ENCODE peak calls at places on chromosome X, in seven cellular contexts. H is NCI-H460; N is hypothalamus; Y is frontal cortex; P is NB4; A is NCI-H345; R is activated CD8-positive, alpha-beta memory T cell treated with anti-CD3 and anti-CD28 coated beads for 1 hour. I is an unnamed sample.

GRCh38 chrX:56975611-56976010 is 19.7 kb downstream of the SPIN3 start:
- DNase-seq in H (no peak), N (no peak), Y (no peak), P (no peak), A (peak), R (no peak), I (no peak)

GRCh38 chrX:69124108-69124507 is 41.1 kb downstream of the PJA1 start:
- DNase-seq in H (no peak), N (no peak), Y (no peak), P (no peak), A (no peak), R (no peak), I (no peak)

GRCh38 chrX:17374619-17375360 is at the start of gene NHS:
- DNase-seq in H (peak), N (peak), Y (peak), P (no peak), A (peak), R (no peak), I (peak)

GRCh38 chrX:17859609-17860178 is 1.4 kb downstream of the RAI2 start:
- DNase-seq in H (no peak), N (peak), Y (no peak), P (no peak), A (peak), R (no peak), I (no peak)

GRCh38 chrX:42694260-42694815 is 83.6 kb downstream of the PPP1R2C start:
- DNase-seq in H (no peak), N (no peak), Y (no peak), P (no peak), A (no peak), R (no peak), I (no peak)

GRCh38 chrX:123357941-123358340 is 173.9 kb downstream of the GRIA3 start:
- DNase-seq in H (no peak), N (no peak), Y (no peak), P (no peak), A (no peak), R (no peak), I (no peak)

GRCh38 chrX:45830343-45830742 is 629.7 kb upstream of the DIPK2B start:
- DNase-seq in H (no peak), N (no peak), Y (no peak), P (no peak), A (no peak), R (no peak), I (no peak)

GRCh38 chrX:101550825-101551767 is 749 bp downstream of the ARMCX1 start:
- DNase-seq in H (no peak), N (peak), Y (peak), P (no peak), A (no peak), R (no peak), I (peak)

GRCh38 chrX:119045884-119046283 is 26.9 kb upstream of the CT47C1 start:
- DNase-seq in H (no peak), N (no peak), Y (no peak), P (no peak), A (no peak), R (no peak), I (no peak)

GRCh38 chrX:19121466-19121865 is 802 bp downstream of the ADGRG2 start:
- DNase-seq in H (no peak), N (no peak), Y (no peak), P (no peak), A (no peak), R (no peak), I (no peak)

GRCh38 chrX:39559229-39559628 is 538.5 kb downstream of the BCOR start:
- DNase-seq in H (no peak), N (no peak), Y (no peak), P (no peak), A (no peak), R (no peak), I (no peak)

GRCh38 chrX:134236690-134237362 is at the start of gene CCDC160:
- DNase-seq in H (peak), N (peak), Y (peak), P (no peak), A (peak), R (no peak), I (peak)

GRCh38 chrX:84160736-84161135 is 27.3 kb downstream of the RPS6KA6 start:
- DNase-seq in H (no peak), N (no peak), Y (no peak), P (no peak), A (no peak), R (no peak), I (no peak)